ENCODE peak calls at places on chromosomes 7 and 10, in seven cellular contexts. M, Y, V, P, N, W and I are unnamed samples.
A peak's percentile ranks its signal among the peaks of the same experiment; 100 is the strongest.

GRCh38 chr10:113322843-113323242 is 230.0 kb upstream of the HABP2 start:
- DNase-seq in V (no peak), N (no peak), Y (no peak), W (no peak), P (no peak), M (no peak), I (no peak)

GRCh38 chr10:63257784-63258183 is 124.7 kb downstream of the NRBF2 start:
- DNase-seq in V (no peak), P (no peak), W (no peak), Y (no peak), M (no peak), N (no peak), I (no peak)

GRCh38 chr7:51027256-51028127 is 244.8 kb upstream of the GRB10 start:
- DNase-seq in Y (no peak), M (no peak), W (no peak), V (no peak), P (no peak), N (no peak), I (no peak)

GRCh38 chr10:45438457-45439090 is 64.6 kb downstream of the ALOX5 start:
- DNase-seq in V (no peak), W (no peak), M (no peak), N (no peak), P (peak; percentile 45), Y (no peak), I (no peak)

GRCh38 chr7:2438775-2439174 is 35.4 kb downstream of the CHST12 start:
- DNase-seq in Y (no peak), M (no peak), W (no peak), N (no peak), P (no peak), V (no peak), I (no peak)

GRCh38 chr7:51601461-51601860 is 284.9 kb upstream of the COBL start:
- DNase-seq in V (no peak), N (no peak), W (no peak), P (no peak), M (no peak), Y (no peak), I (no peak)

GRCh38 chr10:88820990-88821389 is 18.5 kb downstream of the LIPM start:
- DNase-seq in M (no peak), N (no peak), V (no peak), P (no peak), W (no peak), Y (no peak), I (no peak)

GRCh38 chr7:87152897-87153641 is 816 bp downstream of the DMTF1 start:
- DNase-seq in W (peak; percentile 33), M (no peak), Y (peak; percentile 49), N (peak; percentile 4), V (no peak), P (peak; percentile 41), I (peak; percentile 36)

GRCh38 chr7:55409474-55410225 is 44.5 kb downstream of the LANCL2 start:
- DNase-seq in M (no peak), Y (no peak), W (no peak), P (no peak), N (no peak), V (no peak), I (no peak)

GRCh38 chr7:351256-351655 is 61.3 kb downstream of the FOXL3 start:
- DNase-seq in M (no peak), W (no peak), Y (no peak), P (peak; percentile 28), N (peak; percentile 28), V (no peak), I (no peak)

GRCh38 chr10:13310518-13311176 is 10.8 kb upstream of the PHYH start:
- DNase-seq in Y (no peak), V (no peak), P (no peak), N (no peak), W (no peak), M (no peak), I (no peak)

GRCh38 chr7:80740778-80741545 is 102.5 kb downstream of the CD36 start:
- DNase-seq in N (no peak), M (no peak), Y (no peak), V (peak; percentile 57), P (no peak), W (no peak), I (no peak)

GRCh38 chr10:5089869-5090268 is 4.3 kb upstream of the AKR1C3 start:
- DNase-seq in M (peak; percentile 8), Y (no peak), P (peak; percentile 53), N (no peak), W (no peak), V (no peak), I (no peak)

GRCh38 chr7:32681174-32681518 is 185.9 kb downstream of the AVL9 start:
- DNase-seq in M (no peak), V (no peak), N (no peak), W (no peak), Y (no peak), P (no peak), I (no peak)

GRCh38 chr7:13197501-13197900 is 510.1 kb downstream of the ARL4A start:
- DNase-seq in Y (no peak), P (no peak), V (no peak), N (no peak), W (no peak), M (no peak), I (no peak)

GRCh38 chr10:89147256-89147655 is 59.9 kb downstream of the CH25H start:
- DNase-seq in P (no peak), W (no peak), M (no peak), Y (no peak), V (no peak), N (no peak), I (no peak)

GRCh38 chr7:112571852-112572607 is 91.2 kb downstream of the LSMEM1 start:
- DNase-seq in P (peak; percentile 82), V (no peak), W (no peak), N (no peak), M (peak; percentile 62), Y (no peak), I (no peak)

GRCh38 chr10:51770719-51771118 is 71.3 kb upstream of the CSTF2T start:
- DNase-seq in M (no peak), V (no peak), N (no peak), Y (no peak), W (no peak), P (no peak), I (no peak)

GRCh38 chr10:81081887-81082620 is 544.4 kb downstream of the SH2D4B start:
- DNase-seq in V (no peak), P (peak; percentile 16), W (no peak), M (no peak), Y (no peak), N (no peak), I (no peak)

GRCh38 chr7:107596881-107597581 is 17.0 kb downstream of the BCAP29 start:
- DNase-seq in V (no peak), N (no peak), P (no peak), M (no peak), W (no peak), Y (no peak), I (no peak)

GRCh38 chr7:176786-177185 is 15.6 kb upstream of the FAM20C start:
- DNase-seq in N (no peak), M (no peak), V (no peak), W (no peak), Y (no peak), P (no peak), I (no peak)

GRCh38 chr7:157250605-157251228 is 86.1 kb upstream of the DNAJB6 start:
- DNase-seq in M (no peak), P (peak; percentile 71), V (no peak), N (peak; percentile 14), Y (peak; percentile 58), W (peak; percentile 53), I (peak; percentile 63)

GRCh38 chr10:77661100-77661499 is 23.5 kb upstream of the KCNMA1 start:
- DNase-seq in P (no peak), M (no peak), N (no peak), W (peak; percentile 33), Y (no peak), V (no peak), I (no peak)

GRCh38 chr10:17607603-17608332 is 9.4 kb downstream of the HACD1 start:
- DNase-seq in N (no peak), W (peak; percentile 15), V (no peak), M (no peak), Y (peak; percentile 56), P (peak; percentile 54), I (no peak)

GRCh38 chr10:74051729-74052342 is 53.9 kb downstream of the VCL start:
- DNase-seq in M (no peak), N (no peak), W (peak; percentile 7), P (no peak), V (no peak), Y (no peak), I (no peak)

GRCh38 chr10:129637010-129637409 is 170.0 kb downstream of the MGMT start:
- DNase-seq in V (no peak), Y (no peak), N (no peak), W (no peak), M (no peak), P (no peak), I (no peak)

GRCh38 chr10:85602306-85602705 is 764.3 kb downstream of the GRID1 start:
- DNase-seq in P (no peak), W (no peak), N (no peak), V (no peak), M (no peak), Y (no peak), I (no peak)